ENCODE peak calls at places on chromosomes 6 and 20, in seven cellular contexts. N is ovary; T is endothelial cell; F is activated naive CD4-positive, alpha-beta T cell treated with anti-CD3 and anti-CD28 coated beads for 36 hours; B is cerebellar cortex; W is HCEC 1CT; Z is GM23338. R is an unnamed sample.

GRCh38 chr20:43710370-43711044 is 16.3 kb downstream of the GTSF1L start:
- DNase-seq in N (no peak), T (no peak), F (no peak), B (no peak), W (no peak), Z (no peak), R (no peak)

GRCh38 chr6:4957521-4958231 is 46.2 kb downstream of the RPP40 start:
- DNase-seq in N (no peak), T (peak), F (no peak), B (peak), W (no peak), Z (peak), R (no peak)

GRCh38 chr6:5446362-5447075 is 185.2 kb downstream of the FARS2 start:
- DNase-seq in N (no peak), T (no peak), F (no peak), B (no peak), W (peak), Z (no peak), R (no peak)

GRCh38 chr6:132063738-132064137 is 112.6 kb upstream of the CCN2 start:
- DNase-seq in N (no peak), T (no peak), F (no peak), B (no peak), W (peak), Z (no peak), R (no peak)

GRCh38 chr6:169370054-169370453 is 116.4 kb upstream of the THBS2 start:
- DNase-seq in N (no peak), T (no peak), F (no peak), B (no peak), W (no peak), Z (no peak), R (no peak)

GRCh38 chr20:37919389-37920040 is 16.6 kb downstream of the VSTM2L start:
- DNase-seq in N (no peak), T (no peak), F (no peak), B (no peak), W (no peak), Z (no peak), R (no peak)

GRCh38 chr6:83071023-83071422 is 3.6 kb downstream of the DOP1A start:
- DNase-seq in N (no peak), T (no peak), F (no peak), B (no peak), W (no peak), Z (peak), R (no peak)

GRCh38 chr6:65126667-65127066 is 580.4 kb downstream of the EYS start:
- DNase-seq in N (no peak), T (no peak), F (no peak), B (no peak), W (no peak), Z (no peak), R (no peak)

GRCh38 chr6:60668428-60668827 is 1617.6 kb downstream of the KHDRBS2 start:
- DNase-seq in N (no peak), T (no peak), F (no peak), B (no peak), W (no peak), Z (no peak), R (no peak)

GRCh38 chr6:144659202-144659731 is 374.1 kb downstream of the UTRN start:
- DNase-seq in N (peak), T (peak), F (peak), B (no peak), W (no peak), Z (peak), R (peak)

GRCh38 chr6:148392611-148393160 is 50.0 kb downstream of the SASH1 start:
- DNase-seq in N (no peak), T (no peak), F (no peak), B (no peak), W (no peak), Z (no peak), R (peak)

GRCh38 chr6:12490904-12491571 is 200.9 kb downstream of the EDN1 start:
- DNase-seq in N (no peak), T (no peak), F (peak), B (no peak), W (peak), Z (no peak), R (peak)

GRCh38 chr20:41174373-41174772 is 37.0 kb downstream of the PLCG1 start:
- DNase-seq in N (no peak), T (no peak), F (peak), B (no peak), W (no peak), Z (no peak), R (no peak)

GRCh38 chr20:3744806-3745685 is 12.6 kb downstream of the HSPA12B start:
- DNase-seq in N (peak), T (peak), F (peak), B (no peak), W (no peak), Z (peak), R (peak)

GRCh38 chr20:23083553-23084220 is 2.4 kb downstream of the CD93 start:
- DNase-seq in N (no peak), T (no peak), F (no peak), B (no peak), W (no peak), Z (no peak), R (no peak)

GRCh38 chr6:106097368-106098231 is 11.5 kb downstream of the PRDM1 start:
- DNase-seq in N (no peak), T (no peak), F (peak), B (no peak), W (peak), Z (no peak), R (peak)

GRCh38 chr6:149964243-149965190 is 774 bp downstream of the ULBP1 start:
- DNase-seq in N (no peak), T (peak), F (peak), B (peak), W (no peak), Z (no peak), R (peak)

GRCh38 chr6:64330694-64331309 is 695.2 kb downstream of the PHF3 start:
- DNase-seq in N (peak), T (peak), F (peak), B (peak), W (peak), Z (peak), R (peak)

GRCh38 chr6:170067257-170067656 is 223.6 kb downstream of the DLL1 start:
- DNase-seq in N (no peak), T (no peak), F (no peak), B (peak), W (no peak), Z (no peak), R (no peak)

GRCh38 chr6:109720336-109720735 is 29.2 kb downstream of the FIG4 start:
- DNase-seq in N (no peak), T (no peak), F (no peak), B (no peak), W (no peak), Z (no peak), R (no peak)

GRCh38 chr6:118092086-118092485 is 185.0 kb downstream of the SLC35F1 start:
- DNase-seq in N (no peak), T (no peak), F (no peak), B (no peak), W (no peak), Z (no peak), R (no peak)

GRCh38 chr6:152432758-152433157 is 204.4 kb downstream of the SYNE1 start:
- DNase-seq in N (no peak), T (no peak), F (no peak), B (no peak), W (no peak), Z (no peak), R (no peak)

GRCh38 chr6:53714888-53715287 is 49.3 kb upstream of the KLHL31 start:
- DNase-seq in N (no peak), T (no peak), F (no peak), B (no peak), W (no peak), Z (no peak), R (no peak)

R was measured in activated CD8-positive, alpha-beta T cell treated with anti-CD3 and anti-CD28 coated beads for 36 hours.